ENCODE peak calls at places on chromosomes 16 and 17, in eight cellular contexts. I is OCI-LY7, A is dorsolateral prefrontal cortex, R is ovary, X is IMR-90, Y is fibroblast of pulmonary artery, S is neural progenitor cell, E is brain microvascular endothelial cell. F is an unnamed sample.

GRCh38 chr17:39872700-39873099 is 4.7 kb downstream of the ZPBP2 start:
- DNase-seq in I (no peak), A (no peak), R (no peak), X (peak), Y (peak), S (no peak), E (no peak), F (no peak)

GRCh38 chr17:17892009-17892408 is 55.2 kb upstream of the SREBF1 start:
- DNase-seq in I (no peak), A (no peak), R (no peak), X (no peak), Y (no peak), S (no peak), E (no peak), F (peak)

GRCh38 chr16:16075463-16076399 is 126.3 kb downstream of the ABCC1 start:
- DNase-seq in I (no peak), A (no peak), R (peak), X (peak), Y (no peak), S (no peak), E (no peak), F (no peak)

GRCh38 chr16:31440511-31441184 is 1.9 kb downstream of the ZNF843 start:
- DNase-seq in I (no peak), A (no peak), R (no peak), X (no peak), Y (no peak), S (no peak), E (no peak), F (no peak)

GRCh38 chr17:29891131-29891530 is 38.9 kb downstream of the SSH2 start:
- DNase-seq in I (no peak), A (no peak), R (no peak), X (no peak), Y (no peak), S (no peak), E (no peak), F (peak)

GRCh38 chr16:11536104-11536866 is 50.4 kb downstream of the LITAF start:
- DNase-seq in I (no peak), A (no peak), R (no peak), X (no peak), Y (no peak), S (no peak), E (no peak), F (no peak)

GRCh38 chr17:42277342-42277712 is 1.1 kb upstream of the STAT5B start:
- DNase-seq in I (no peak), A (no peak), R (no peak), X (no peak), Y (no peak), S (peak), E (no peak), F (no peak)

GRCh38 chr16:86590501-86591144 is 12.3 kb downstream of the FOXL1 start:
- DNase-seq in I (no peak), A (no peak), R (no peak), X (peak), Y (peak), S (no peak), E (peak), F (no peak)

GRCh38 chr16:675884-676564 is 553 bp downstream of the RHBDL1 start:
- DNase-seq in I (no peak), A (no peak), R (no peak), X (no peak), Y (no peak), S (no peak), E (no peak), F (no peak)

GRCh38 chr16:4290236-4290830 is 17.5 kb upstream of the TFAP4 start:
- DNase-seq in I (no peak), A (no peak), R (no peak), X (peak), Y (peak), S (no peak), E (peak), F (no peak)

GRCh38 chr17:37787055-37787720 is 42.3 kb upstream of the HNF1B start:
- DNase-seq in I (no peak), A (no peak), R (no peak), X (peak), Y (peak), S (no peak), E (no peak), F (no peak)

GRCh38 chr16:16120382-16121184 is 102.7 kb downstream of the ABCC6 start:
- DNase-seq in I (no peak), A (peak), R (no peak), X (peak), Y (peak), S (no peak), E (peak), F (peak)

GRCh38 chr17:51957746-51958145 is 200.8 kb downstream of the CA10 start:
- DNase-seq in I (no peak), A (no peak), R (no peak), X (no peak), Y (no peak), S (no peak), E (no peak), F (no peak)

GRCh38 chr17:28282596-28282995 is 36.4 kb upstream of the TMEM97 start:
- DNase-seq in I (no peak), A (no peak), R (no peak), X (peak), Y (peak), S (no peak), E (peak), F (no peak)

GRCh38 chr17:28427372-28427771 is 21.4 kb upstream of the SLC46A1 start:
- DNase-seq in I (no peak), A (no peak), R (no peak), X (peak), Y (no peak), S (no peak), E (no peak), F (no peak)

GRCh38 chr17:78884148-78884870 is 18.7 kb downstream of the CEP295NL start:
- DNase-seq in I (no peak), A (peak), R (no peak), X (no peak), Y (peak), S (peak), E (no peak), F (no peak)

GRCh38 chr17:78884876-78885667 is 17.9 kb downstream of the CEP295NL start:
- DNase-seq in I (no peak), A (no peak), R (no peak), X (no peak), Y (no peak), S (no peak), E (no peak), F (no peak)

GRCh38 chr17:78882546-78883089 is 20.4 kb downstream of the CEP295NL start:
- DNase-seq in I (no peak), A (no peak), R (no peak), X (no peak), Y (no peak), S (no peak), E (no peak), F (no peak)

GRCh38 chr17:78883090-78883532 is 19.9 kb downstream of the CEP295NL start:
- DNase-seq in I (no peak), A (no peak), R (peak), X (peak), Y (peak), S (no peak), E (peak), F (no peak)

GRCh38 chr17:78883533-78884131 is 19.4 kb downstream of the CEP295NL start:
- DNase-seq in I (no peak), A (peak), R (peak), X (peak), Y (peak), S (peak), E (peak), F (no peak)
- H3K4me3 ChIP-seq in I (no peak), A (peak), R (peak), X (no peak), Y (peak), S (peak), E (peak), F (no peak)

GRCh38 chr16:88882358-88883030 is 16.0 kb upstream of the PABPN1L start:
- DNase-seq in I (no peak), A (no peak), R (no peak), X (no peak), Y (no peak), S (no peak), E (no peak), F (peak)
- H3K4me3 ChIP-seq in I (no peak), A (no peak), R (no peak), X (no peak), Y (no peak), S (no peak), E (no peak), F (no peak)

GRCh38 chr16:67483150-67483549 is at the start of gene AGRP:
- DNase-seq in I (no peak), A (no peak), R (peak), X (no peak), Y (no peak), S (no peak), E (no peak), F (no peak)

GRCh38 chr16:67483731-67484525 is 581 bp upstream of the AGRP start:
- DNase-seq in I (no peak), A (no peak), R (peak), X (peak), Y (no peak), S (no peak), E (no peak), F (no peak)

GRCh38 chr16:67480833-67481560 is at the start of gene ATP6V0D1:
- DNase-seq in I (peak), A (peak), R (peak), X (peak), Y (peak), S (peak), E (peak), F (peak)

GRCh38 chr16:67481561-67482259 is 753 bp upstream of the ATP6V0D1 start:
- DNase-seq in I (peak), A (peak), R (peak), X (peak), Y (peak), S (no peak), E (no peak), F (peak)

DNA sequence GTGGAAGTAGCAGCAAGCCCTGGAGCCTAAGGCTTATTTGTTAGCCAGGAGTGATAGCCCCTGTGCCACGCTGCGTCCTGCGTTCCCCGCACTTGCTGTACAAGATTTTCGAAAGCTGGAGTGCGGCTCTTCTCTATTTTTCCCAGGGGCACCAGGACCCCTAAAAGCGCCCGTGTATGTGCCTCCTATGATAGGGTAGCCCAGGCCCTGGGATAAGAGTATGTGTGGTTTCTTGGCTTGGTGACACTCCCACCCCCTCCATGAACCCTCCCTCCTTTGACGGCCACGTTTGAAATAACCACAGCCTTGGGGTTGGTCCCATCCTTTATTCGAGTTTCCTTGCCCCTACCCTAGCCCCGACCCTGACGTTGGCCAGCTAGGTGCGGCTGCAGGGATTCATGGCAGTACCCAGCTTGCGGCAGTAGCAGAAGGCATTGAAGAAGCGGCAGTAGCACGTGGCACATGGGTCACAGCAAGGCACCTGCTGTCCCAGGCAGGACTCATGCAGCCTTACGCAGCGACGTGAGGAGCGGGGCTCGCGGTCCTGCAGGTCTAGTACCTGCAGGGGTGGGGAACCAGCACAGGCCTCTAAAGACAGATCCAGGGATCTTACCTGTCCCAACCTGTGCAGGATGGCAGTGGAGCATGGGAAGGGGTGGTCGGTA is 955 bp downstream of the AGRP start:
- DNase-seq in I (peak), A (no peak), R (peak), X (no peak), Y (no peak), S (no peak), E (no peak), F (no peak)
- H3K4me3 ChIP-seq in I (peak), A (peak), R (no peak), X (no peak), Y (peak), S (no peak), E (peak), F (peak)

DNA sequence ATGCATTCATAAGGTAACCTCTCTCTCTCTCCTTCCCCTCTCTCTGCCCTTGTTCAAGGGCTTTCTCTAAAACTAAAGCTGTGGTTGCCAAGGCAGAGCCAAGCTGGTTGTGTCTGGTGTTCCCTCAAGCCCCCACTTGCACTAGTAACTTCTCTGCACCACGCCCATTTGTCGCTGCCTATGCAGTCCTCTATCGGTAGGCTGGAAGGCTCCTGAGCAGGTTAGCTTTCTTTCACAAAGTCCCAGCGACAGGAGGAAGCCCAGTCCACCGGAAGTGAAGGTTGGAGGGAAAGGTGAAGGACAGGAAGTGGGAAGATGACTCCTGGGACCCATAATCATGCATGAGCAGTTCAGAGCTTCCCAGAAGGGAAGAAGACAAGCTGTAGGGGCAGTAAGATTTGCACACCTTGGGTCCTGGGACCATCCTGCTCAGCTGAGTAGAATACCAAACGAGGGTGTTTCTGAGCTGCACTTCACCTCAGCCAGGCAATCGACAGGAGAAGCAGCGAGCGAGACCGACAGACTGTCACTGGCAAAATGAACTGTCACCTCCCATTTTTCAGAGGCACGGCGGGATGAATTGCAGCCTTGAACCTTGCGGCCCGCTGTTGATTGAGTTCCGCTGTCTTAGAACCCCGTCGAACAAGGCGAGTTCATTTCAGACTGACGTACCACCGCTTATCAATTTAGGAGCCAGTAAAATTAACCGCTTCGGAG is 14.7 kb upstream of the SKAP1 start:
- DNase-seq in I (peak), A (no peak), R (no peak), X (no peak), Y (no peak), S (no peak), E (no peak), F (peak)
- H3K4me3 ChIP-seq in I (no peak), A (no peak), R (no peak), X (no peak), Y (no peak), S (no peak), E (no peak), F (no peak)

DNA sequence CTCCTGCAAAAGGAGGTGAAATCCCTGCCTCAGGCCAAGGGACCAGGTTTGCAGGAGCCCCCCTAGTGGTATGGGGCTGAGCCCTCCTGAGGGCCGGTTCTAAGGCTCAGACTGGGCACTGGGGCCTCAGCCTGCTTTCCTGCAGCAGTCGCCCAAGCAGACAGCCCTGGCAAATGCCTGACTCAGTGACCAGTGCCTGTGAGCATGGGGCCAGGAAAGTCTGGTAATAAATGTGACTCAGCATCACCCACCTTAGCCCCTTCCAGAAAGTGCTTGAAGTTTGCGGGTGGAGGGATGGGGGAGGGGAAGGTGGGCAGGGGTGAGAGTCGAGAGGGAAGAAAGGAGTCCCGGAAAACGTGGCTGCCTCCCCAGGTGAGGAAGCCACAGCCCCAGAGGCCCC is 2.1 kb downstream of the MC1R start:
- DNase-seq in I (no peak), A (no peak), R (no peak), X (peak), Y (no peak), S (no peak), E (no peak), F (no peak)
- H3K4me3 ChIP-seq in I (peak), A (no peak), R (no peak), X (no peak), Y (no peak), S (no peak), E (no peak), F (no peak)